ENCODE peak calls at places on chromosomes 2 and 18, in six cellular contexts. D, W, F, T, Z and N are unnamed samples.

GRCh38 chr2:1898461-1899395 is 154.4 kb upstream of the PXDN start:
- DNase-seq in D (no peak), W (no peak), F (no peak), T (no peak), Z (no peak), N (no peak)

GRCh38 chr2:223469270-223470057 is 132.7 kb downstream of the SCG2 start:
- DNase-seq in D (no peak), W (no peak), F (no peak), T (peak; percentile 54), Z (no peak), N (no peak)

GRCh38 chr2:95525294-95526035 is 40.9 kb upstream of the TRIM43B start:
- DNase-seq in D (no peak), W (peak; percentile 11), F (no peak), T (no peak), Z (no peak), N (no peak)

GRCh38 chr2:129884221-129884786 is 95.2 kb upstream of the RAB6C start:
- DNase-seq in D (no peak), W (no peak), F (no peak), T (no peak), Z (no peak), N (no peak)

GRCh38 chr2:217653240-217653639 is 349.6 kb downstream of the TNS1 start:
- DNase-seq in D (no peak), W (no peak), F (no peak), T (peak; percentile 91), Z (no peak), N (no peak)

GRCh38 chr2:198444800-198445287 is 640.5 kb downstream of the PLCL1 start:
- DNase-seq in D (no peak), W (no peak), F (no peak), T (no peak), Z (no peak), N (no peak)

GRCh38 chr18:73597832-73598615 is 549.6 kb downstream of the FBXO15 start:
- DNase-seq in D (no peak), W (no peak), F (no peak), T (no peak), Z (no peak), N (no peak)

GRCh38 chr2:233413529-233414272 is 59.4 kb downstream of the DGKD start:
- DNase-seq in D (no peak), W (peak; percentile 76), F (peak; percentile 29), T (peak; percentile 96), Z (peak; percentile 22), N (no peak)

GRCh38 chr2:172046080-172046678 is 39.1 kb upstream of the DLX1 start:
- DNase-seq in D (no peak), W (no peak), F (no peak), T (no peak), Z (no peak), N (no peak)

GRCh38 chr2:200258881-200259576 is 47.5 kb upstream of the SPATS2L start:
- DNase-seq in D (no peak), W (no peak), F (no peak), T (no peak), Z (no peak), N (no peak)

GRCh38 chr18:21820035-21820810 is 79.6 kb downstream of the MIB1 start:
- DNase-seq in D (peak; percentile 13), W (peak; percentile 33), F (peak; percentile 8), T (peak; percentile 32), Z (no peak), N (no peak)

GRCh38 chr18:10114727-10115463 is 201.1 kb downstream of the VAPA start:
- DNase-seq in D (no peak), W (no peak), F (no peak), T (no peak), Z (no peak), N (no peak)

GRCh38 chr2:112137516-112138142 is 556 bp upstream of the FBLN7 start:
- DNase-seq in D (no peak), W (no peak), F (peak; percentile 35), T (no peak), Z (no peak), N (no peak)

GRCh38 chr2:96856776-96857673 is 791 bp downstream of the ANKRD39 start:
- DNase-seq in D (peak; percentile 68), W (no peak), F (peak; percentile 47), T (peak; percentile 43), Z (peak; percentile 73), N (no peak)

GRCh38 chr18:7537145-7537544 is 30.0 kb upstream of the PTPRM start:
- DNase-seq in D (no peak), W (no peak), F (no peak), T (no peak), Z (no peak), N (no peak)

GRCh38 chr18:11488175-11488574 is 121.2 kb upstream of the SLC35G4 start:
- DNase-seq in D (no peak), W (no peak), F (no peak), T (no peak), Z (no peak), N (no peak)

GRCh38 chr2:177763532-177764265 is 308.9 kb downstream of the PDE11A start:
- DNase-seq in D (peak; percentile 90), W (peak; percentile 67), F (peak; percentile 70), T (peak; percentile 72), Z (peak; percentile 93), N (no peak)

GRCh38 chr2:6538607-6539006 is 327.1 kb downstream of the CMPK2 start:
- DNase-seq in D (no peak), W (no peak), F (no peak), T (no peak), Z (no peak), N (no peak)

DNA sequence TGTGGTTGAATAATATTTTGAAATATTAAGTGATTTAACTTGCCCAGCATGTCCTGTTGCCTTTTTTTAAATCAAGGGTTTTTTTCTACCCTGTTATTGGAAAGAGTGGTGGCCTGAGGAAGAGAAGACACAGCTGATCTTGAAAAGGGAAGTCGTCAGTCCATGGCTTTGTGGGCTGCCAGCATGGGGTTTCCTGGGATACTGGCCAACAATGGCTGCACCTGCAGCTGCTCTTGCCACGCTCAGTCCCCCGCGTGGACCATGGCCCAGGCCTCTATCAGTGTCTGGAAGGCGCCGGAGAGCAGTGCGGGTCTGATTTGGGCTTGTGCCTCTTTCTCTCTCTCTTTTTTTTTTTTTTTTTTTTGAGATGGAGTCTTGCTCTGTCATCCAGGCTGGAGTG is 99.3 kb downstream of the ASB1 start:
- DNase-seq in D (no peak), W (no peak), F (no peak), T (no peak), Z (no peak), N (no peak)
- TF ChIP-seq CHD2 in D (no peak), W (no peak), F (no peak), T (no peak), Z (no peak), N (no peak)

DNA sequence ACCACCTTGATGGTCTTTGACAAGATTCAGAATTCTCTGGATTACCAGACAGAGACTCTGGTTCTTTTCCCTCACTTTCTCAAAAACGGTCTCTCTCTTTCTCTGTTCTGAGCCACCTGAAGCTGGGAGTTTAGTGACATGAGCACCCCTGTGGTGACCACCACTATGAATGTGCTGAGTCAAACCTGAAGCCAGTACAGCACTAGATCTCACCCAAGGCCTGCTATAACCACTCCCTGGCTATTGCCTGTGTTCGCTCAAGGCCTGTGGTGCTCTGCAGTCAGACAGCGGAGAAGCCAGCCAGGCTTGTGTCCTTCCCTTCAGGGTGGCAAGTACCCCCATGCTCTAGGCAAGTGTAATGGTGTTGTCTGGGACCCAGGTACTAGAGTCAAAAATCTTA is 828.9 kb upstream of the NXPH2 start:
- DNase-seq in D (no peak), W (no peak), F (no peak), T (no peak), Z (no peak), N (no peak)
- TF ChIP-seq CHD2 in D (no peak), W (no peak), F (no peak), T (no peak), Z (no peak), N (no peak)

GRCh38 chr18:703660-704018 is 8.8 kb downstream of the ENOSF1 start:
- DNase-seq in D (no peak), W (no peak), F (no peak), T (peak; percentile 62), Z (peak; percentile 20), N (no peak)

GRCh38 chr18:697771-698170 is 14.7 kb downstream of the ENOSF1 start:
- DNase-seq in D (no peak), W (no peak), F (no peak), T (no peak), Z (no peak), N (no peak)

GRCh38 chr18:706438-706837 is 6.0 kb downstream of the ENOSF1 start:
- DNase-seq in D (no peak), W (no peak), F (no peak), T (no peak), Z (peak; percentile 22), N (no peak)

GRCh38 chr18:708096-708495 is 4.3 kb downstream of the ENOSF1 start:
- DNase-seq in D (no peak), W (no peak), F (no peak), T (no peak), Z (peak; percentile 11), N (no peak)

DNA sequence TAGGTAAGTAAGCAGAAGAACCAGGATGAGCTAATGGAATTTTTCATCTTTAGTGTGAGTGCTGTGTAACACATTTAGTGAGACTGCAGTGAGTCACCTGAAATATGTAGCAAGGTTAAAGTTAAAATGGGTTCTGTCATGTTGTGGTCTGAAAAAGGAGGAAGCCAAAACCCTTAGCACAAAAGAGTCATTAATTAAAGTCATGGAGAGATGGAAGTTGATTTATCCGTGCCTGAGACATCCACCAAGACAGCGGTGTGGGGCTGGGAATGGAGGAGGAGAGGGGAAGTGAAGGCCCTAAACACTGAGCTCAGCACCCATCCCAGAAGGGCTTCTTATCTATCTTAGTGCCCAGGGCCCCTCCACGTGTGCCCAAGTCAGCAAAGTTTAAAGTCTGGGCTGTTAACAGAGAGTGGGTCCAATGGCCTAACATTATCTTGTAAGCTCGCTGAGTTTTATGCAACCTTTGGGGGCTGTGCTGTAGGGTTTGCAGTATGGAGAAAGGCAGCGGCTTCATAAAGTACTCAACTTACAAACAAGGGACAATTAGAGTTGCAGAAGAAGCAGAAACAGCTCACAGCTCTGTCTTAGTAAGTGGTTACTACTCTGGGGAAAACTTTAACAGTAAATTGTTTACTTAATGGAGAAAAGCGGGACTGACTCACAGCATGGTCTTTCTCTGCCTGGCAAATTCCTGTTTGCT is 9.3 kb downstream of the ENOSF1 start:
- DNase-seq in D (no peak), W (no peak), F (peak; percentile 79), T (peak; percentile 24), Z (peak; percentile 23), N (no peak)
- TF ChIP-seq CHD2 in D (no peak), W (no peak), F (no peak), T (no peak), Z (no peak), N (no peak)

GRCh38 chr18:24605454-24605853 is 145.0 kb downstream of the HRH4 start:
- DNase-seq in D (no peak), W (no peak), F (no peak), T (no peak), Z (no peak), N (no peak)

GRCh38 chr18:24611075-24611474 is 150.6 kb downstream of the HRH4 start:
- DNase-seq in D (no peak), W (no peak), F (no peak), T (no peak), Z (peak; percentile 57), N (no peak)

GRCh38 chr18:24613887-24614286 is 153.4 kb downstream of the HRH4 start:
- DNase-seq in D (no peak), W (no peak), F (no peak), T (no peak), Z (no peak), N (no peak)

DNA sequence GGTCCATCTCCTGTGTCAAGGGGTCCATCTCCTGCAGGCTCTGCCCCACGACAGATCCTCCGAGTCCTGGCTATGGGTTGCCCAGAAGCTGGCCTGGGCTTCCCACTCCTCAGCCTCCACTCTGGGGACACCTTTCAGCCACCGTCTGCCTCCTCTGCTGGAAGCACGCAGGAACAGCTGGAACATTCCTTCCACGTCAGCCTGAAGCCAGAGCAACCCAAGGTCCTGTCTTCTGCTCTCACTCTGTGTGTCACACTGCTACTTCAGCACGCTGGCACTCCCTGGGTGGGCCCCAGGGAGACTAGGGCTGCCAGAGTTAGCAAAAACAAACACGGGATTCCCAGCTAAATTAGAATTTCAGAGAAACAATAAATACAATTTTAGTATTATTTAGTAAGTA is 148.8 kb downstream of the HRH4 start:
- DNase-seq in D (no peak), W (no peak), F (no peak), T (no peak), Z (no peak), N (no peak)
- TF ChIP-seq CHD2 in D (no peak), W (no peak), F (no peak), T (no peak), Z (no peak), N (no peak)